ENCODE peak calls at places on chromosome 1, in eight cellular contexts. R is fibroblast of mammary gland, W is MV-4-11, I is HCEC 1CT, Y is psoas muscle, D is GM19239, V is M059J, E is neuronal stem cell. L is an unnamed sample.
A peak's percentile ranks its signal among the peaks of the same experiment; 100 is the strongest.

GRCh38 chr1:25232866-25233784 is 823 bp upstream of the SYF2 start:
- DNase-seq in V (peak; percentile 81), Y (peak; percentile 82), R (peak; percentile 93), E (peak; percentile 51), W (peak; percentile 93), I (peak; percentile 87), D (no peak), L (peak; percentile 69)

GRCh38 chr1:162070094-162070748 is 730 bp downstream of the NOS1AP start:
- DNase-seq in D (no peak), R (no peak), E (no peak), W (no peak), I (no peak), Y (no peak), V (no peak), L (no peak)

GRCh38 chr1:18949689-18950414 is 6.6 kb downstream of the IFFO2 start:
- DNase-seq in D (peak; percentile 46), Y (peak; percentile 47), R (peak; percentile 36), W (peak; percentile 8), V (peak; percentile 47), E (no peak), I (peak; percentile 51), L (no peak)

GRCh38 chr1:44239961-44240371 is 26.7 kb downstream of the DMAP1 start:
- DNase-seq in V (no peak), W (no peak), D (no peak), I (no peak), Y (no peak), R (peak; percentile 36), E (no peak), L (no peak)

GRCh38 chr1:40316595-40317393 is at the start of gene COL9A2:
- DNase-seq in R (no peak), E (no peak), I (no peak), W (no peak), Y (peak; percentile 27), D (no peak), V (peak; percentile 67), L (no peak)

GRCh38 chr1:10936998-10937901 is 75.2 kb upstream of the TARDBP start:
- DNase-seq in Y (no peak), W (no peak), D (no peak), V (no peak), I (no peak), R (no peak), E (no peak), L (no peak)

GRCh38 chr1:9606458-9606857 is 17.7 kb downstream of the TMEM201 start:
- DNase-seq in V (no peak), Y (no peak), W (no peak), E (no peak), R (no peak), I (no peak), D (no peak), L (no peak)

GRCh38 chr1:15429701-15430149 is 8.5 kb upstream of the CTRC start:
- DNase-seq in W (peak; percentile 60), R (peak; percentile 79), E (no peak), Y (no peak), V (peak; percentile 83), D (no peak), I (peak; percentile 54), L (no peak)

GRCh38 chr1:85259118-85259865 is at the start of gene C1orf52:
- DNase-seq in Y (peak; percentile 96), V (peak; percentile 90), W (peak; percentile 85), R (peak; percentile 87), I (peak; percentile 89), E (peak; percentile 95), D (peak; percentile 76), L (peak; percentile 31)

GRCh38 chr1:47980501-47980900 is 16.7 kb downstream of the TRABD2B start:
- DNase-seq in Y (no peak), W (no peak), E (no peak), D (no peak), R (no peak), I (no peak), V (no peak), L (no peak)

GRCh38 chr1:177315270-177315669 is 144.5 kb downstream of the BRINP2 start:
- DNase-seq in Y (no peak), D (no peak), W (no peak), E (no peak), I (no peak), V (no peak), R (peak; percentile 10), L (no peak)

GRCh38 chr1:10904396-10905358 is 107.8 kb upstream of the TARDBP start:
- DNase-seq in V (no peak), I (no peak), R (peak; percentile 28), Y (no peak), D (no peak), W (peak; percentile 80), E (no peak), L (no peak)

L was measured in GM04503.